ENCODE peak calls at places on chromosomes 6 and 20, in nine cellular contexts. J, D, Q, T, A, Y, I, K and P are unnamed samples.

GRCh38 chr6:38495922-38496635 is 143.7 kb downstream of the BTBD9 start:
- DNase-seq in J (no peak), D (no peak), Q (no peak), T (no peak), A (no peak), Y (no peak), I (no peak), K (no peak), P (no peak)

GRCh38 chr6:2111162-2111677 is 134.2 kb downstream of the GMDS start:
- DNase-seq in J (no peak), D (no peak), Q (peak), T (no peak), A (peak), Y (no peak), I (peak), K (no peak), P (no peak)

GRCh38 chr6:6798430-6798829 is 209.9 kb downstream of the LY86 start:
- DNase-seq in J (no peak), D (no peak), Q (no peak), T (no peak), A (no peak), Y (no peak), I (no peak), K (no peak), P (no peak)

GRCh38 chr20:43938932-43939761 is 24.5 kb downstream of the TOX2 start:
- DNase-seq in J (no peak), D (peak), Q (peak), T (peak), A (peak), Y (no peak), I (no peak), K (peak), P (peak)

GRCh38 chr20:19583532-19584175 is 174.4 kb upstream of the RIN2 start:
- DNase-seq in J (peak), D (peak), Q (peak), T (peak), A (peak), Y (peak), I (peak), K (no peak), P (no peak)

GRCh38 chr6:145948328-145948727 is 15.8 kb downstream of the SHPRH start:
- DNase-seq in J (no peak), D (no peak), Q (peak), T (no peak), A (peak), Y (no peak), I (no peak), K (no peak), P (no peak)

GRCh38 chr6:9732056-9732455 is 682.8 kb downstream of the TFAP2A start:
- DNase-seq in J (no peak), D (no peak), Q (no peak), T (no peak), A (no peak), Y (no peak), I (no peak), K (no peak), P (no peak)

GRCh38 chr6:101597711-101598110 is 204.2 kb downstream of the GRIK2 start:
- DNase-seq in J (no peak), D (no peak), Q (peak), T (no peak), A (peak), Y (no peak), I (peak), K (no peak), P (no peak)

GRCh38 chr6:43812850-43813584 is 43.0 kb downstream of the VEGFA start:
- DNase-seq in J (no peak), D (no peak), Q (no peak), T (peak), A (no peak), Y (no peak), I (no peak), K (no peak), P (no peak)

GRCh38 chr6:41073968-41074691 is 1.4 kb downstream of the NFYA start:
- DNase-seq in J (no peak), D (no peak), Q (peak), T (peak), A (peak), Y (no peak), I (no peak), K (no peak), P (no peak)

GRCh38 chr6:7047966-7048365 is 59.8 kb upstream of the RREB1 start:
- DNase-seq in J (no peak), D (no peak), Q (peak), T (peak), A (peak), Y (no peak), I (no peak), K (no peak), P (no peak)

GRCh38 chr20:10090588-10091166 is 55.9 kb downstream of the ANKEF1 start:
- DNase-seq in J (peak), D (peak), Q (peak), T (peak), A (peak), Y (no peak), I (peak), K (no peak), P (no peak)

GRCh38 chr20:46715292-46715756 is 5.9 kb downstream of the SLC2A10 start:
- DNase-seq in J (peak), D (peak), Q (peak), T (peak), A (peak), Y (no peak), I (no peak), K (no peak), P (peak)

GRCh38 chr6:14642106-14642505 is 524.5 kb downstream of the CD83 start:
- DNase-seq in J (no peak), D (no peak), Q (no peak), T (no peak), A (no peak), Y (no peak), I (no peak), K (no peak), P (no peak)

GRCh38 chr20:44829688-44830087 is 19.3 kb upstream of the RIMS4 start:
- DNase-seq in J (no peak), D (no peak), Q (no peak), T (no peak), A (no peak), Y (no peak), I (no peak), K (no peak), P (no peak)

GRCh38 chr6:156883497-156884252 is 106.5 kb downstream of the ARID1B start:
- DNase-seq in J (no peak), D (no peak), Q (no peak), T (peak), A (no peak), Y (peak), I (no peak), K (no peak), P (no peak)

GRCh38 chr6:3457710-3458605 is 1.1 kb upstream of the SLC22A23 start:
- DNase-seq in J (peak), D (no peak), Q (no peak), T (peak), A (peak), Y (no peak), I (peak), K (no peak), P (no peak)

GRCh38 chr6:33075208-33075567 is 602 bp upstream of the HLA-DPB1 start:
- DNase-seq in J (no peak), D (no peak), Q (no peak), T (no peak), A (no peak), Y (no peak), I (no peak), K (no peak), P (no peak)

GRCh38 chr20:40390654-40391053 is 298.4 kb downstream of the MAFB start:
- DNase-seq in J (no peak), D (no peak), Q (no peak), T (no peak), A (no peak), Y (no peak), I (no peak), K (peak), P (no peak)

GRCh38 chr20:50932016-50932338 is 740 bp upstream of the ADNP start:
- DNase-seq in J (no peak), D (no peak), Q (no peak), T (no peak), A (no peak), Y (no peak), I (no peak), K (no peak), P (no peak)

GRCh38 chr20:58723628-58723984 is 31.0 kb downstream of the NPEPL1 start:
- DNase-seq in J (no peak), D (no peak), Q (no peak), T (no peak), A (no peak), Y (no peak), I (no peak), K (no peak), P (no peak)

GRCh38 chr6:96994660-96995059 is 70.1 kb downstream of the KLHL32 start:
- DNase-seq in J (no peak), D (no peak), Q (no peak), T (no peak), A (no peak), Y (no peak), I (no peak), K (no peak), P (no peak)

GRCh38 chr6:157531169-157531985 is 150.4 kb downstream of the ZDHHC14 start:
- DNase-seq in J (no peak), D (no peak), Q (no peak), T (peak), A (no peak), Y (no peak), I (no peak), K (no peak), P (peak)

GRCh38 chr6:165988757-165989456 is 178.7 kb downstream of the TBXT start:
- DNase-seq in J (peak), D (no peak), Q (peak), T (no peak), A (no peak), Y (no peak), I (no peak), K (no peak), P (no peak)
- H3K4me3 ChIP-seq in J (peak), D (peak), Q (peak), T (no peak), A (peak), Y (peak), I (no peak), K (peak), P (peak)

DNA sequence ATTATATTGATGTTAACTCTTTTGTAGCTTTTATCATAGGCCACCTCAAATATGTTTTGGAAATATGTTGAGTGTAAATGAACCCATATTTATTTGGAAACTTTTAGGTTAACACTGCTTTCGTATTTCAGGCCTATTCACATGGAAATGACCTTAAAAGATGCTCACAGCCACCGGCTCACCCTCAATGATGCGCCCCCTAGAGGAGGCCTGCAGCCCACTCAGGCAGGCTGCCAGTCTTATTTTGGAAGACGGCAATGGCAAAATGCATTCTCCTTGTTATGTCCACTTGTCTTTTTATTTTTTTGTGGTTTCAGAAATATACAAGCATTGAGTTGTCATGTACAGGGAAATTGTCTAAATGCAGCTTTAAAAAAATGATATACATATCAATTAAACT is 869.7 kb downstream of the PHF3 start:
- DNase-seq in J (no peak), D (no peak), Q (peak), T (peak), A (no peak), Y (no peak), I (no peak), K (no peak), P (no peak)
- TF ChIP-seq CTCF in J (no peak), D (peak), Q (peak), T (peak), A (peak), Y (no peak), I (peak), K (peak), P (peak)

GRCh38 chr6:107731422-107732319 is 92.4 kb downstream of the SCML4 start:
- DNase-seq in J (no peak), D (no peak), Q (no peak), T (peak), A (no peak), Y (peak), I (no peak), K (no peak), P (no peak)
- H3K4me3 ChIP-seq in J (no peak), D (no peak), Q (no peak), T (no peak), A (no peak), Y (peak), I (no peak), K (no peak), P (no peak)

GRCh38 chr20:56974499-56975250 is 291.8 kb downstream of the BMP7 start:
- DNase-seq in J (no peak), D (peak), Q (peak), T (peak), A (no peak), Y (no peak), I (peak), K (no peak), P (peak)
- TF ChIP-seq CTCF in J (no peak), D (peak), Q (peak), T (peak), A (peak), Y (peak), I (peak), K (peak), P (peak)

DNA sequence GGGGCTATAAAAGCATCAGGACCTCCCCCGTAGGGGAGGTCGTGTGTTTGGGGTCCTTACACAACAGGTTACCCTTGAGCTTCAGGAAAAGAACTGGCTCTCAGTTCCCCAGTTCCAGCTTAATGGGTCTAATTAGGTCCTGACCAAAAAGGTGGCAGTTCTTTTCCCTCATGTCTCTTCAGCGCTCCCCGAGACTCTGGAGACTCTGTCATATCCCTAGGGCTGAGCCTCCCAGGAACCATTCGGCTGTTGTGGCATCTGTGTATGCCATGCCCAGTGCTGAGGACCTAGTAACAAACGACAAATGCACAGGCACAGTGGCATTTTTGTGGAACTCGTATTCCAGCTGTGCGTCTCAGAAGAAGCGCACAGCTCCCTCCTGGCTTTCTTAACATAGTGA is 14.6 kb downstream of the PRDM1 start:
- DNase-seq in J (no peak), D (no peak), Q (no peak), T (no peak), A (no peak), Y (no peak), I (no peak), K (no peak), P (no peak)
- H3K4me3 ChIP-seq in J (no peak), D (no peak), Q (no peak), T (no peak), A (no peak), Y (peak), I (no peak), K (no peak), P (no peak)

GRCh38 chr6:75934643-75935472 is 137.6 kb downstream of the IMPG1 start:
- DNase-seq in J (peak), D (peak), Q (peak), T (peak), A (peak), Y (no peak), I (peak), K (peak), P (no peak)
- TF ChIP-seq CTCF in J (peak), D (peak), Q (peak), T (peak), A (peak), Y (peak), I (peak), K (peak), P (peak)